ENCODE peak calls at places on chromosomes 7 and 10, in four cellular contexts. V is dorsolateral prefrontal cortex, U is Panc1, K is cardiac muscle cell. H is an unnamed sample.

GRCh38 chr10:124990671-124991625 is 49.0 kb downstream of the ZRANB1 start:
- DNase-seq in V (no peak), U (no peak), K (no peak), H (no peak)

GRCh38 chr10:60733826-60734225 is 44.5 kb upstream of the CDK1 start:
- DNase-seq in V (no peak), U (no peak), K (no peak), H (no peak)

GRCh38 chr7:82270909-82271308 is 172.7 kb downstream of the CACNA2D1 start:
- DNase-seq in V (no peak), U (no peak), K (no peak), H (no peak)

GRCh38 chr10:102121739-102122372 is 1.7 kb upstream of the LDB1 start:
- DNase-seq in V (no peak), U (no peak), K (peak; percentile 69), H (no peak)

GRCh38 chr7:24715661-24716479 is 41.4 kb downstream of the GSDME start:
- DNase-seq in V (no peak), U (peak; percentile 25), K (peak; percentile 54), H (peak; percentile 12)

GRCh38 chr10:58385784-58386112 is 538 bp downstream of the TFAM start:
- DNase-seq in V (peak; percentile 43), U (no peak), K (peak; percentile 34), H (no peak)

GRCh38 chr10:73413108-73413527 is 740 bp downstream of the ANXA7 start:
- DNase-seq in V (no peak), U (peak; percentile 17), K (no peak), H (no peak)

GRCh38 chr7:154584352-154585252 is 418.3 kb downstream of the PAXIP1 start:
- DNase-seq in V (no peak), U (no peak), K (no peak), H (no peak)

GRCh38 chr10:112177247-112177646 is 6.3 kb downstream of the GPAM start:
- DNase-seq in V (no peak), U (no peak), K (no peak), H (no peak)

GRCh38 chr10:104076743-104077160 is 8.9 kb downstream of the COL17A1 start:
- DNase-seq in V (peak; percentile 57), U (no peak), K (peak; percentile 85), H (peak; percentile 33)

GRCh38 chr7:1743481-1744230 is 73.6 kb downstream of the ELFN1 start:
- DNase-seq in V (no peak), U (no peak), K (no peak), H (no peak)

GRCh38 chr10:4344544-4344994 is 481.4 kb upstream of the AKR1E2 start:
- DNase-seq in V (peak; percentile 58), U (peak; percentile 57), K (peak; percentile 99), H (peak; percentile 97)

GRCh38 chr10:48284002-48284546 is 9.6 kb upstream of the FRMPD2 start:
- DNase-seq in V (no peak), U (no peak), K (no peak), H (no peak)

GRCh38 chr7:153473189-153473588 is 579.0 kb upstream of the DPP6 start:
- DNase-seq in V (no peak), U (no peak), K (no peak), H (no peak)

GRCh38 chr7:117505238-117505637 is 25.4 kb downstream of the CFTR start:
- DNase-seq in V (no peak), U (no peak), K (no peak), H (no peak)

GRCh38 chr7:116525298-116525912 is 569 bp downstream of the CAV1 start:
- DNase-seq in V (no peak), U (no peak), K (peak; percentile 36), H (no peak)

DNA sequence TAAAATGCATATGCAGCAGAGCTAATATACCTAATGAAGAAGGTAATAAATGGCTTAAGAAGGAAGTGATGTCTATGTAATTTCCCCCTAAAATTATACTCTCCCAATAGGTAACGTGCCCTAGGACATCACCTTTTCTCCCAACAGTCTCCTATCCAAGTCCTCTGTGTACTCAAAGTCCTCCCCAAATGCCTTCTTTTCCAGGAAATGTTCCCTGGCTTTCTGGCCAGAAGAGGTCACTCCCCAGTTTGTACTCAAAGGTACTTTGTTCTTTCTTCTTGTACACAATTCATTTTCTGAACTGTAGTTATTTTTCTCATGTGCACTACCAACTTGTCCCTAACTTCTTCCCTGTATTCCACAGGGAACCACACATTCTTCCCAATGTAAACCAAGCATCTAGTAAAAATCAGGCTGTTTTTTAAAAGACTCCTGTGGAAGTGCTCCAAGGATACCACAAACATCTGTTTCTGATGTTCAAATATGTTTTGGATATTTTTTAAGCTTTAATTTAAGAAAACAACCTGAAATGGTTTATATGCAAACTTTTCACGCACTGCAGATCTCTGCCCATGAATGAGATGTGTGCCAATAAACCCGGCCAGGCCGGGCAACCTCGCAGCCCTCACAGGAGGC is 262.3 kb upstream of the KLF14 start:
- DNase-seq in V (no peak), U (no peak), K (no peak), H (no peak)
- TF ChIP-seq CTCF in V (no peak), U (no peak), K (peak; percentile 17), H (no peak)

DNA sequence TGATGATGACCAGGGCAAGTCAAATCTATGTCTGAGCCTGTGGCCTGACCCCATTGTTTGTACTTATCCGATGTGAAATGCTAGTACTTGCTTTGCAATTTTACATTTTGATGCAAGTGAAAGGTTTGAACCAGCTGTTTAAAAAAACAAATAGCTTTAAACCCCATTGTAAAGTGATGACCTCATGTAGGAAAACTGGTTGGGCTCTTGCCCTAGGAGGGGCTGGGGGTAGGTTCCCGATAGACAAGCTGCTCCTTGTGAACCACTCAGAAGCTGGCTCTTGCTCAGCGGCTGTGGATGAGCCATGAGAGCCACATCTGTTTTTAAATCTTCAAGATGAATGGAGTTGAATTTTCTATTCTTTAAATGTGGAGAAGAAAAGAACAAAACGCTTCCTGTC is 185.3 kb downstream of the WDR11 start:
- DNase-seq in V (no peak), U (no peak), K (no peak), H (no peak)
- H3K4me3 ChIP-seq in V (no peak overlapping the region), U (no peak overlapping the region), K (no peak overlapping the region), H (no peak overlapping the region)

GRCh38 chr7:39574673-39575349 is 8.6 kb downstream of the YAE1 start:
- DNase-seq in V (no peak), U (no peak), K (no peak), H (no peak)

GRCh38 chr7:39582536-39582935 is 16.3 kb downstream of the YAE1 start:
- DNase-seq in V (no peak), U (no peak), K (no peak), H (no peak)

GRCh38 chr7:39583539-39583938 is 17.3 kb downstream of the YAE1 start:
- DNase-seq in V (no peak), U (no peak), K (no peak), H (no peak)

GRCh38 chr7:39577229-39577874 is 11.1 kb downstream of the YAE1 start:
- DNase-seq in V (no peak), U (no peak), K (no peak), H (no peak)

GRCh38 chr7:39580150-39580874 is 14.1 kb downstream of the YAE1 start:
- DNase-seq in V (peak; percentile 79), U (peak; percentile 86), K (peak; percentile 97), H (peak; percentile 96)
- TF ChIP-seq CTCF in V (peak; percentile 95), U (peak; percentile 91), K (peak; percentile 74), H (peak; percentile 78)

DNA sequence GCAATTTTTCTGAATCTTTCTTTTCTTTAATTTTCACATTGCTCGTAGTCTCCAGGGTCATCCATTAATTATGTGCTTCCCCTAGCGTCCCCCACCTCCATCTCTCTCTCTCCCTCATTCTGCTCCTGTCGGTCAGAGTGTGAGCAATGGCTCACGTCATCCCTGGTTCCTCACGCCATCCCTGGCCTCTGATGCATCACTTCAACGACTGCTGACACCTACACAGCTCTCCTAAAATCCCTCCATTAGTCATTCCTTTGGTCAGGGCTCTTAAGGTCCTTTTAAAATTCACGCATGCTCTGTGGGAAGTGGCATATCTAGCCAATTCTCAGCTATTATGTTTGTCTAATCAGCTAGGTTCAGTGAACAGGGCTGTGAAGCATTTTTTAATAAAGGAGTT is 32.3 kb upstream of the GPR158 start:
- DNase-seq in V (no peak), U (no peak), K (peak; percentile 34), H (no peak)
- H3K4me3 ChIP-seq in V (no peak overlapping the region), U (no peak overlapping the region), K (no peak overlapping the region), H (no peak overlapping the region)

DNA sequence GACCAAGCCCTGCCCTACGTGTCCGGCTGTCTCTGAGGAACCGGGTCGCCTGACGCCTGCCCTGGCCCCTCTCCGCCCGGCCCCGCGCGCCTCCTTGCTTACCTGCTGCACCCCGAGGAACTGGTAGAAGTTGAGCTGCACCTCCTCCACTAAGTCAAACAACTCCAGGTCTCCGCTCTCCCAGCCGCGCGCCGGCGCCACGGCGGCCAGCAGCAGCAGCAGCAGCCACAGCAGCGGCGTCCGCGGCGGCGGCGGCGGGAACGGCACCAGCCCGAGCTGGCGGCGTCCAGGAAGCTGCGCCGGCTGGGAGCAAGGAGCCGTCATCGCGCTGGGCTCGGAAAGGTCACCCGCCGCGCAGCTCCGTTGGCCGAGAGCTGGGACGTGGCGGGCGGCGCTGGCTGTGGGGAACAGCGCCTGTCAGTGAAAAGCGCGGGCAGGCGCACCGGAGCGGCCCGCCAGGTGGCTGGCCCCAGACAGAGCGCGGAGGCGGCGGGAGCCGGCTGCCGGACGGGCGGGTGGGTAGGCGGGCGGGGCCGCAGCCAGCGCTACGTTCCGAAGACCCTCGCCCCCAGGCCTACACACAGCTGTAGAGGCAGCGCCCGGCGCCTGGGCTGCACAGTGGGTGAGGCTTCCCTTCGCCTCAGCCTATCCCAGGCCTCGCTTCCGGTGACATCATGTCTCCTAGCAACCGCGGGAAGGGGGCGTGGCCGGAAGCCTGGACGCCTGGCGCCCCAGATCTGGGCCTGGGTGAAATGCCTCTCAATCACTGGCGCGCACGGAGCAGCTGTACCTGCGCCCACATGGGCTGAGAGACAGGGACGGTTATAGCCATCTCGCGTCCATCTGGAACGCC is at the start of gene DNAJC1:
- DNase-seq in V (peak; percentile 99), U (no peak), K (peak; percentile 97), H (peak; percentile 78)
- TF ChIP-seq CTCF in V (no peak), U (peak; percentile 9), K (no peak), H (no peak)

H was measured in HFF-Myc.